ENCODE peak calls at places on chromosome 3, in ten cellular contexts. W is spleen, L is HepG2, V is sigmoid colon, U is suprapubic skin, X is breast epithelium, I is GM23338, G is transverse colon, F is H1, Z is endothelial cell of umbilical vein. C is an unnamed sample.
A peak's percentile ranks its signal among the peaks of the same experiment; 100 is the strongest.

GRCh38 chr3:55683666-55684270 is 196.7 kb upstream of the WNT5A start:
- DNase-seq in V (no peak), L (no peak), W (no peak), X (no peak), G (no peak), I (no peak), Z (no peak), U (no peak), F (no peak), C (no peak)

GRCh38 chr3:101042996-101043686 is 49.9 kb upstream of the ABI3BP start:
- DNase-seq in U (no peak), G (no peak), Z (no peak), V (no peak), W (no peak), X (no peak), L (no peak), I (no peak), F (no peak), C (no peak)

GRCh38 chr3:146092230-146092629 is 68.8 kb downstream of the PLOD2 start:
- DNase-seq in Z (peak; percentile 43), G (no peak), F (no peak), V (no peak), I (no peak), U (no peak), W (no peak), L (peak; percentile 3), X (no peak), C (no peak)

GRCh38 chr3:179309225-179310109 is 13.4 kb upstream of the ZNF639 start:
- DNase-seq in G (no peak), Z (no peak), F (no peak), U (no peak), X (no peak), W (no peak), I (no peak), L (no peak), V (no peak), C (no peak)

GRCh38 chr3:173870976-173871375 is 473.4 kb downstream of the NLGN1 start:
- DNase-seq in Z (no peak), W (no peak), V (no peak), U (no peak), L (no peak), F (no peak), X (no peak), I (no peak), G (no peak), C (no peak)

GRCh38 chr3:152235709-152236298 is 32.9 kb upstream of the MBNL1 start:
- DNase-seq in U (no peak), W (no peak), X (no peak), Z (peak; percentile 25), F (no peak), G (no peak), V (no peak), I (no peak), L (peak; percentile 8), C (no peak)

GRCh38 chr3:49751501-49751900 is 27.8 kb upstream of the GMPPB start:
- DNase-seq in I (no peak), Z (no peak), W (no peak), F (no peak), V (no peak), G (no peak), X (no peak), L (no peak), U (no peak), C (no peak)

GRCh38 chr3:139312959-139313358 is 30.9 kb upstream of the MRPS22 start:
- DNase-seq in Z (no peak), U (peak; percentile 25), I (no peak), X (no peak), L (no peak), V (no peak), W (no peak), F (no peak), G (no peak), C (no peak)

GRCh38 chr3:13347390-13347966 is 72.6 kb downstream of the NUP210 start:
- DNase-seq in I (peak; percentile 61), W (no peak), F (no peak), L (no peak), G (no peak), U (no peak), Z (no peak), V (no peak), X (no peak), C (no peak)

GRCh38 chr3:173891272-173892100 is 493.9 kb downstream of the NLGN1 start:
- DNase-seq in L (no peak), F (no peak), W (no peak), G (no peak), I (no peak), V (no peak), U (no peak), Z (peak; percentile 17), X (no peak), C (no peak)

GRCh38 chr3:13188975-13189374 is 115.7 kb upstream of the IQSEC1 start:
- DNase-seq in G (no peak), I (no peak), W (no peak), Z (no peak), U (no peak), V (no peak), F (no peak), L (no peak), X (peak; percentile 40), C (no peak)

GRCh38 chr3:194323785-194324735 is 27.1 kb downstream of the CPN2 start:
- DNase-seq in V (peak; percentile 90), G (peak; percentile 63), W (no peak), X (peak; percentile 78), F (no peak), U (no peak), L (peak; percentile 59), I (peak; percentile 31), Z (no peak), C (no peak)

GRCh38 chr3:101038393-101038792 is 45.2 kb upstream of the ABI3BP start:
- DNase-seq in W (no peak), L (no peak), V (no peak), U (no peak), G (no peak), Z (no peak), X (no peak), F (no peak), I (no peak), C (no peak)

GRCh38 chr3:52313774-52314188 is 2.3 kb upstream of the DNAH1 start:
- DNase-seq in X (no peak), F (no peak), V (no peak), U (no peak), I (no peak), G (peak; percentile 53), L (no peak), Z (peak; percentile 78), W (no peak), C (no peak)

GRCh38 chr3:8554725-8555621 is 53.4 kb downstream of the LMCD1 start:
- DNase-seq in X (no peak), U (peak; percentile 79), F (peak; percentile 7), I (peak; percentile 38), Z (no peak), V (no peak), L (no peak), W (no peak), G (no peak), C (no peak)

GRCh38 chr3:45381168-45381852 is 7.1 kb upstream of the LARS2 start:
- DNase-seq in I (peak; percentile 17), L (no peak), U (no peak), V (no peak), G (peak; percentile 38), Z (peak; percentile 3), X (no peak), W (no peak), F (no peak), C (no peak)

GRCh38 chr3:134341391-134341790 is 32.9 kb downstream of the AMOTL2 start:
- DNase-seq in L (no peak), Z (no peak), U (no peak), I (no peak), G (no peak), F (no peak), V (no peak), X (no peak), W (peak; percentile 13), C (no peak)

GRCh38 chr3:72892081-72892763 is 4.4 kb downstream of the GXYLT2 start:
- DNase-seq in W (no peak), L (peak; percentile 56), F (no peak), G (peak; percentile 27), I (no peak), X (no peak), V (peak; percentile 80), U (no peak), Z (no peak), C (no peak)

GRCh38 chr3:72889310-72890165 is 1.7 kb downstream of the GXYLT2 start:
- DNase-seq in V (no peak), W (no peak), X (no peak), F (no peak), L (no peak), G (no peak), I (no peak), U (no peak), Z (no peak), C (no peak)

GRCh38 chr3:72892870-72893269 is 5.0 kb downstream of the GXYLT2 start:
- DNase-seq in L (peak; percentile 33), I (peak; percentile 90), U (no peak), X (no peak), V (no peak), G (no peak), W (no peak), Z (no peak), F (peak; percentile 10), C (no peak)

GRCh38 chr3:72890166-72890925 is 2.5 kb downstream of the GXYLT2 start:
- DNase-seq in V (no peak), X (no peak), G (no peak), W (no peak), U (no peak), F (no peak), I (no peak), Z (no peak), L (peak; percentile 11), C (no peak)

GRCh38 chr3:72891053-72891855 is 3.4 kb downstream of the GXYLT2 start:
- DNase-seq in V (peak; percentile 81), Z (no peak), U (peak; percentile 67), X (no peak), F (no peak), I (no peak), L (peak; percentile 46), G (peak; percentile 18), W (no peak), C (no peak)
- H3K4me1 ChIP-seq in V (peaks cover 24% of the 10 kb centered on the region), Z (peaks cover 5% of the 10 kb centered on the region), U (peaks cover 43% of the 10 kb centered on the region), X (peaks cover 11% of the 10 kb centered on the region), F (peaks cover 7% of the 10 kb centered on the region), I (peaks cover 19% of the 10 kb centered on the region), L (peaks cover 62% of the 10 kb centered on the region), G (peaks cover 17% of the 10 kb centered on the region), W (peaks cover 25% of the 10 kb centered on the region), C (peaks cover 35% of the 10 kb centered on the region)

GRCh38 chr3:62554264-62554799 is 181.0 kb upstream of the FEZF2 start:
- DNase-seq in G (no peak), Z (no peak), I (peak; percentile 73), L (peak; percentile 9), F (no peak), X (no peak), V (no peak), W (no peak), U (no peak), C (no peak)
- TF ChIP-seq CTCF in G (no peak), Z (peak; percentile 31), I (peak; percentile 65), L (no peak), F (peak; percentile 72), X (no peak), V (no peak), W (no peak), U (no peak), C (no peak)

GRCh38 chr3:72797773-72798543 is 50.3 kb downstream of the SHQ1 start:
- DNase-seq in Z (peak; percentile 48), F (no peak), V (no peak), W (no peak), U (no peak), I (peak; percentile 45), L (peak; percentile 5), G (peak; percentile 17), X (no peak), C (peak; percentile 45)
- TF ChIP-seq POLR2AphosphoS5 in Z (no peak), F (no peak), V (no peak), W (no peak), U (no peak), I (no peak), L (no peak), G (no peak), X (no peak), C (no peak)

GRCh38 chr3:42120866-42121265 is 29.7 kb downstream of the TRAK1 start:
- DNase-seq in V (no peak), F (no peak), L (no peak), U (no peak), G (no peak), Z (peak; percentile 25), W (no peak), I (peak; percentile 30), X (no peak), C (no peak)
- H3K4me1 ChIP-seq in V (peaks cover 65% of the 10 kb centered on the region), F (peaks cover 3% of the 10 kb centered on the region), L (peaks cover 71% of the 10 kb centered on the region), U (peaks cover 83% of the 10 kb centered on the region), G (peaks cover 9% of the 10 kb centered on the region), Z (peaks cover 48% of the 10 kb centered on the region), W (peaks cover 79% of the 10 kb centered on the region), I (peaks cover 12% of the 10 kb centered on the region), X (peaks cover 9% of the 10 kb centered on the region), C (peaks cover 77% of the 10 kb centered on the region)

C was measured in stomach.